ENCODE peak calls at places on chromosomes 2 and 18, in six cellular contexts. One of them, this sample, is unnamed.

GRCh38 chr2:238970553-238971081 is 122.7 kb downstream of the TWIST2 start:
- DNase-seq in AG09309: no peak
- DNase-seq in nephron progenitor cell: peak
- DNase-seq in Calu3: peak
- DNase-seq in H9: peak
- DNase-seq in breast epithelium: no peak
- DNase-seq in this sample: peak

GRCh38 chr2:190533968-190534309 is 583 bp downstream of the NEMP2 start:
- DNase-seq in nephron progenitor cell: no peak
- DNase-seq in H9: no peak
- DNase-seq in breast epithelium: no peak
- DNase-seq in Calu3: no peak
- DNase-seq in AG09309: no peak
- DNase-seq in this sample: no peak

GRCh38 chr2:165193178-165193777 is 10.6 kb downstream of the SCN3A start:
- DNase-seq in Calu3: no peak
- DNase-seq in nephron progenitor cell: no peak
- DNase-seq in breast epithelium: no peak
- DNase-seq in AG09309: no peak
- DNase-seq in H9: no peak
- DNase-seq in this sample: no peak

GRCh38 chr18:8960740-8961657 is 141.5 kb upstream of the NDUFV2 start:
- DNase-seq in AG09309: no peak
- DNase-seq in H9: no peak
- DNase-seq in Calu3: peak
- DNase-seq in nephron progenitor cell: no peak
- DNase-seq in breast epithelium: no peak
- DNase-seq in this sample: no peak

GRCh38 chr18:75137346-75137877 is 71.5 kb downstream of the PTGR3 start:
- DNase-seq in nephron progenitor cell: no peak
- DNase-seq in AG09309: no peak
- DNase-seq in H9: no peak
- DNase-seq in Calu3: no peak
- DNase-seq in breast epithelium: no peak
- DNase-seq in this sample: no peak

GRCh38 chr2:144426981-144427479 is 92.9 kb downstream of the ZEB2 start:
- DNase-seq in nephron progenitor cell: no peak
- DNase-seq in breast epithelium: no peak
- DNase-seq in AG09309: peak
- DNase-seq in H9: no peak
- DNase-seq in Calu3: no peak
- DNase-seq in this sample: no peak

GRCh38 chr18:47050468-47050867 is 15.0 kb upstream of the ELOA2 start:
- DNase-seq in H9: no peak
- DNase-seq in Calu3: peak
- DNase-seq in breast epithelium: no peak
- DNase-seq in nephron progenitor cell: no peak
- DNase-seq in AG09309: peak
- DNase-seq in this sample: no peak

GRCh38 chr2:105409717-105410116 is 10.9 kb upstream of the FHL2 start:
- DNase-seq in Calu3: no peak
- DNase-seq in nephron progenitor cell: no peak
- DNase-seq in AG09309: peak
- DNase-seq in breast epithelium: peak
- DNase-seq in H9: no peak
- DNase-seq in this sample: no peak

GRCh38 chr18:49238433-49239042 is 221.9 kb downstream of the DYM start:
- DNase-seq in H9: no peak
- DNase-seq in Calu3: peak
- DNase-seq in nephron progenitor cell: peak
- DNase-seq in AG09309: no peak
- DNase-seq in breast epithelium: no peak
- DNase-seq in this sample: no peak

GRCh38 chr18:10490401-10491289 is 35.2 kb upstream of the NAPG start:
- DNase-seq in AG09309: no peak
- DNase-seq in nephron progenitor cell: no peak
- DNase-seq in Calu3: peak
- DNase-seq in breast epithelium: no peak
- DNase-seq in H9: peak
- DNase-seq in this sample: no peak

GRCh38 chr2:19474128-19474527 is 115.7 kb upstream of the OSR1 start:
- DNase-seq in AG09309: peak
- DNase-seq in Calu3: no peak
- DNase-seq in breast epithelium: no peak
- DNase-seq in nephron progenitor cell: no peak
- DNase-seq in H9: no peak
- DNase-seq in this sample: no peak

GRCh38 chr2:72989770-72990556 is 72.6 kb downstream of the EMX1 start:
- DNase-seq in AG09309: no peak
- DNase-seq in nephron progenitor cell: no peak
- DNase-seq in breast epithelium: no peak
- DNase-seq in Calu3: no peak
- DNase-seq in H9: peak
- DNase-seq in this sample: no peak

GRCh38 chr2:238652053-238652770 is 195.7 kb upstream of the TWIST2 start:
- DNase-seq in H9: no peak
- DNase-seq in Calu3: no peak
- DNase-seq in nephron progenitor cell: no peak
- DNase-seq in AG09309: no peak
- DNase-seq in breast epithelium: no peak
- DNase-seq in this sample: no peak

GRCh38 chr2:205685314-205686230 is 3.3 kb downstream of the NRP2 start:
- DNase-seq in AG09309: no peak
- DNase-seq in nephron progenitor cell: peak
- DNase-seq in breast epithelium: no peak
- DNase-seq in H9: peak
- DNase-seq in Calu3: peak
- DNase-seq in this sample: peak

GRCh38 chr2:134582547-134582899 is 136.3 kb downstream of the TMEM163 start:
- DNase-seq in AG09309: no peak
- DNase-seq in H9: no peak
- DNase-seq in breast epithelium: no peak
- DNase-seq in nephron progenitor cell: no peak
- DNase-seq in Calu3: no peak
- DNase-seq in this sample: no peak

GRCh38 chr18:36035253-36035652 is 32.1 kb downstream of the RPRD1A start:
- DNase-seq in H9: no peak
- DNase-seq in Calu3: no peak
- DNase-seq in nephron progenitor cell: no peak
- DNase-seq in AG09309: no peak
- DNase-seq in breast epithelium: no peak
- DNase-seq in this sample: no peak

GRCh38 chr18:79528846-79529245 is 133.1 kb downstream of the NFATC1 start:
- DNase-seq in nephron progenitor cell: peak
- DNase-seq in H9: peak
- DNase-seq in Calu3: peak
- DNase-seq in AG09309: peak
- DNase-seq in breast epithelium: no peak
- DNase-seq in this sample: peak

GRCh38 chr18:22933958-22934423 is 863 bp downstream of the RBBP8 start:
- DNase-seq in breast epithelium: no peak
- DNase-seq in nephron progenitor cell: no peak
- DNase-seq in Calu3: no peak
- DNase-seq in AG09309: no peak
- DNase-seq in H9: no peak
- DNase-seq in this sample: no peak

GRCh38 chr2:227472265-227473018 is 486 bp downstream of the AGFG1 start:
- DNase-seq in Calu3: peak
- DNase-seq in breast epithelium: no peak
- DNase-seq in nephron progenitor cell: peak
- DNase-seq in H9: peak
- DNase-seq in AG09309: no peak
- DNase-seq in this sample: peak

GRCh38 chr2:217902281-217903141 is 100.3 kb downstream of the TNS1 start:
- DNase-seq in nephron progenitor cell: peak
- DNase-seq in Calu3: peak
- DNase-seq in H9: no peak
- DNase-seq in breast epithelium: no peak
- DNase-seq in AG09309: no peak
- DNase-seq in this sample: no peak

GRCh38 chr2:6372317-6372903 is 493.3 kb downstream of the CMPK2 start:
- DNase-seq in breast epithelium: no peak
- DNase-seq in Calu3: peak
- DNase-seq in AG09309: no peak
- DNase-seq in nephron progenitor cell: no peak
- DNase-seq in H9: no peak
- DNase-seq in this sample: no peak

GRCh38 chr2:235848055-235848454 is 320.1 kb downstream of the GBX2 start:
- DNase-seq in breast epithelium: no peak
- DNase-seq in nephron progenitor cell: no peak
- DNase-seq in Calu3: no peak
- DNase-seq in H9: no peak
- DNase-seq in AG09309: no peak
- DNase-seq in this sample: no peak

GRCh38 chr2:120109186-120110061 is 96.5 kb downstream of the EPB41L5 start:
- DNase-seq in H9: no peak
- DNase-seq in Calu3: no peak
- DNase-seq in breast epithelium: no peak
- DNase-seq in nephron progenitor cell: no peak
- DNase-seq in AG09309: no peak
- DNase-seq in this sample: no peak

GRCh38 chr2:149258531-149258930 is 71.9 kb upstream of the LYPD6 start:
- DNase-seq in nephron progenitor cell: no peak
- DNase-seq in breast epithelium: no peak
- DNase-seq in Calu3: no peak
- DNase-seq in H9: no peak
- DNase-seq in AG09309: no peak
- DNase-seq in this sample: no peak
- TF ChIP-seq CTCF in nephron progenitor cell: no peak
- TF ChIP-seq CTCF in breast epithelium: no peak
- TF ChIP-seq CTCF in Calu3: no peak
- TF ChIP-seq CTCF in H9: peak
- TF ChIP-seq CTCF in AG09309: no peak
- TF ChIP-seq CTCF in this sample: peak

DNA sequence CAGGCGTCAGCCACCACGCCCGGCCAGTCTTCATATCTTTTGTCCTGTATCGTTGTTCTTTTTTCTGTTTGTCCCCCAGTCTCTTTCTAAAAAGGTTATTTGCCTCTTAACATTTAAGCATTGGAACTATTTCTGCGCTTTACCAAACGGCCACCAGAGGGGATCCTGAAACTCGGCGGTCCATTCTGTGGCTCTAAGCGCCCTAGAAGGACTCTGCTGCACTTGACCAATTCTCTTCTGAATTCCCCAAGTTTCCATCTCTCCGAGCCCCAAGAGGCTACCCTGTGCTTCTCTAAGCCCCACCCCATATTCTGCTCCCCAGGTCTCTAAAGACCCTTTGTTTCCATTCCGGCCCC is 33.1 kb upstream of the REG3G start:
- DNase-seq in nephron progenitor cell: peak
- DNase-seq in Calu3: no peak
- DNase-seq in H9: peak
- DNase-seq in AG09309: no peak
- DNase-seq in breast epithelium: no peak
- DNase-seq in this sample: peak
- TF ChIP-seq CTCF in nephron progenitor cell: peak
- TF ChIP-seq CTCF in Calu3: no peak
- TF ChIP-seq CTCF in H9: peak
- TF ChIP-seq CTCF in AG09309: peak
- TF ChIP-seq CTCF in breast epithelium: no peak
- TF ChIP-seq CTCF in this sample: peak

GRCh38 chr2:231017250-231017636 is 20.1 kb upstream of the C2orf72 start:
- DNase-seq in nephron progenitor cell: no peak
- DNase-seq in H9: no peak
- DNase-seq in Calu3: peak
- DNase-seq in breast epithelium: no peak
- DNase-seq in AG09309: no peak
- DNase-seq in this sample: no peak
- TF ChIP-seq CTCF in nephron progenitor cell: no peak
- TF ChIP-seq CTCF in H9: peak
- TF ChIP-seq CTCF in Calu3: no peak
- TF ChIP-seq CTCF in breast epithelium: no peak
- TF ChIP-seq CTCF in AG09309: no peak
- TF ChIP-seq CTCF in this sample: no peak

GRCh38 chr2:209044307-209044706 is 379.5 kb upstream of the MAP2 start:
- DNase-seq in H9: no peak
- DNase-seq in nephron progenitor cell: no peak
- DNase-seq in breast epithelium: no peak
- DNase-seq in Calu3: no peak
- DNase-seq in AG09309: no peak
- DNase-seq in this sample: no peak

GRCh38 chr2:209049608-209050007 is 374.2 kb upstream of the MAP2 start:
- DNase-seq in Calu3: no peak
- DNase-seq in AG09309: no peak
- DNase-seq in breast epithelium: no peak
- DNase-seq in nephron progenitor cell: no peak
- DNase-seq in H9: no peak
- DNase-seq in this sample: no peak
- TF ChIP-seq CTCF in Calu3: no peak
- TF ChIP-seq CTCF in AG09309: no peak
- TF ChIP-seq CTCF in breast epithelium: no peak
- TF ChIP-seq CTCF in nephron progenitor cell: no peak
- TF ChIP-seq CTCF in H9: no peak
- TF ChIP-seq CTCF in this sample: no peak

This sample was measured in progenitor cell of endocrine pancreas.